ENCODE peak calls at places on chromosomes 4 and X, in ten cellular contexts. U is tibial nerve, I is NCI-H1092 treated with DMSO at 0.1 percent for 48 hours, J is hippocampal formation, A is HS-5, X is posterior cingulate gyrus, D is AG09309, E is OCI-LY7, G is fibroblast of lung, O is GM20000. Q is an unnamed sample.

GRCh38 chr4:162506253-162506652 is 342.5 kb upstream of the FSTL5 start:
- DNase-seq in U (no peak), I (no peak), J (no peak), A (peak; percentile 30), X (no peak), D (no peak), E (no peak), G (peak; percentile 86), O (no peak), Q (no peak)

GRCh38 chr4:144583658-144584057 is 62.3 kb upstream of the HHIP start:
- DNase-seq in U (no peak), I (no peak), J (no peak), A (no peak), X (no peak), D (peak; percentile 51), E (no peak), G (peak; percentile 52), O (no peak), Q (no peak)

GRCh38 chrX:150587585-150588503 is 19.4 kb downstream of the MTM1 start:
- DNase-seq in U (peak; percentile 61), I (peak; percentile 6), J (no peak), A (no peak), X (peak; percentile 9), D (no peak), E (peak; percentile 28), G (peak; percentile 9), O (peak; percentile 7), Q (peak; percentile 0)

GRCh38 chr4:73187325-73187724 is 71.3 kb downstream of the ANKRD17 start:
- DNase-seq in U (no peak), I (no peak), J (no peak), A (peak; percentile 13), X (no peak), D (no peak), E (peak; percentile 33), G (peak; percentile 36), O (no peak), Q (no peak)

GRCh38 chr4:152850377-152850776 is 70.6 kb downstream of the ARFIP1 start:
- DNase-seq in U (no peak), I (no peak), J (no peak), A (peak; percentile 15), X (no peak), D (no peak), E (peak; percentile 71), G (peak; percentile 53), O (no peak), Q (no peak)

GRCh38 chr4:46450556-46450955 is 60.6 kb upstream of the GABRA2 start:
- DNase-seq in U (no peak), I (no peak), J (no peak), A (no peak), X (no peak), D (no peak), E (no peak), G (no peak), O (no peak), Q (no peak)

GRCh38 chr4:88378691-88379559 is at the start of gene HERC6:
- DNase-seq in U (peak; percentile 71), I (peak; percentile 64), J (peak; percentile 72), A (peak; percentile 44), X (peak; percentile 68), D (peak; percentile 28), E (peak; percentile 70), G (peak; percentile 80), O (peak; percentile 86), Q (peak; percentile 76)

GRCh38 chrX:29687687-29688086 is 527.7 kb upstream of the MAGEB2 start:
- DNase-seq in U (no peak), I (no peak), J (no peak), A (peak; percentile 16), X (no peak), D (no peak), E (no peak), G (peak; percentile 69), O (no peak), Q (no peak)

GRCh38 chr4:88765729-88766128 is 68.1 kb upstream of the NAP1L5 start:
- DNase-seq in U (no peak), I (no peak), J (no peak), A (peak; percentile 53), X (no peak), D (peak; percentile 61), E (no peak), G (peak; percentile 91), O (no peak), Q (no peak)

GRCh38 chr4:57023104-57023503 is 44.4 kb downstream of the POLR2B start:
- DNase-seq in U (no peak), I (no peak), J (no peak), A (peak; percentile 89), X (no peak), D (peak; percentile 93), E (no peak), G (peak; percentile 92), O (no peak), Q (no peak)

GRCh38 chrX:26925088-26925487 is 538.1 kb downstream of the PPP4R3C start:
- DNase-seq in U (no peak), I (no peak), J (no peak), A (no peak), X (no peak), D (no peak), E (no peak), G (peak; percentile 11), O (no peak), Q (no peak)

GRCh38 chrX:134794692-134795091 is 136.4 kb upstream of the PLAC1 start:
- DNase-seq in U (no peak), I (no peak), J (no peak), A (no peak), X (no peak), D (no peak), E (no peak), G (no peak), O (no peak), Q (no peak)

Q was measured in anterior cingulate cortex.